ENCODE peak calls at places on chromosomes 11 and 22, in nine cellular contexts. F is fibroblast of lung, V is ovary, X is sigmoid colon, I is MM.1S, C is neural progenitor cell, U is IMR-90, B is pancreas, P is adrenal gland. S is an unnamed sample. For H3K4me1, the result is how much of the 10 kb centered on the place peaks cover.

GRCh38 chr22:37843746-37844089 is 416 bp downstream of the ANKRD54 start:
- DNase-seq in V (peak), I (peak), F (peak), C (no peak), U (peak), X (peak), B (no peak), P (no peak), S (no peak)

GRCh38 chr11:110349109-110349996 is 52.9 kb upstream of the RDX start:
- DNase-seq in C (peak), I (peak), V (no peak), X (no peak), B (no peak), P (peak), U (no peak), F (no peak), S (no peak)

GRCh38 chr11:12497431-12497830 is 120.1 kb downstream of the PARVA start:
- DNase-seq in X (no peak), I (no peak), B (no peak), U (no peak), F (no peak), C (no peak), P (no peak), V (no peak), S (no peak)

GRCh38 chr11:7691759-7692334 is 14.4 kb downstream of the OVCH2 start:
- DNase-seq in V (no peak), P (no peak), B (no peak), I (no peak), X (no peak), C (no peak), F (no peak), U (peak), S (no peak)

GRCh38 chr11:35911616-35912165 is 32.2 kb upstream of the LDLRAD3 start:
- DNase-seq in V (no peak), X (no peak), I (no peak), C (no peak), F (no peak), U (no peak), P (no peak), B (no peak), S (no peak)

GRCh38 chr11:290621-291231 is 1.8 kb downstream of the PGGHG start:
- DNase-seq in C (no peak), I (no peak), V (peak), X (peak), U (no peak), P (no peak), F (no peak), B (no peak), S (no peak)

GRCh38 chr11:94933225-94934130 is 39.9 kb downstream of the CWC15 start:
- DNase-seq in B (peak), F (peak), C (no peak), V (no peak), P (peak), X (peak), U (peak), I (no peak), S (no peak)

GRCh38 chr11:96014234-96014633 is 90.3 kb upstream of the MTMR2 start:
- DNase-seq in X (no peak), C (no peak), V (no peak), P (no peak), F (peak), U (peak), I (peak), B (no peak), S (peak)

GRCh38 chr22:50604256-50604580 is 3.6 kb downstream of the MAPK8IP2 start:
- DNase-seq in P (no peak), U (no peak), I (no peak), B (no peak), C (no peak), X (no peak), F (no peak), V (no peak), S (no peak)

GRCh38 chr11:120660024-120660565 is 148.5 kb downstream of the GRIK4 start:
- DNase-seq in F (peak), V (no peak), B (no peak), X (no peak), U (peak), C (peak), P (peak), I (no peak), S (peak)

GRCh38 chr11:71222318-71223080 is 29.9 kb downstream of the SHANK2 start:
- DNase-seq in P (no peak), U (no peak), X (peak), V (no peak), B (no peak), F (peak), C (no peak), I (no peak), S (no peak)

GRCh38 chr11:122095950-122096942 is 19.8 kb downstream of the BLID start:
- DNase-seq in V (no peak), I (no peak), U (peak), B (no peak), C (no peak), F (no peak), X (no peak), P (no peak), S (no peak)

GRCh38 chr11:63915961-63916836 is 765 bp downstream of the RCOR2 start:
- DNase-seq in C (peak), U (no peak), F (peak), I (no peak), X (no peak), P (peak), V (peak), B (peak), S (peak)

GRCh38 chr11:2100361-2101170 is 38.6 kb downstream of the IGF2 start:
- DNase-seq in V (peak), B (peak), F (no peak), U (no peak), I (no peak), X (peak), C (no peak), P (peak), S (no peak)

GRCh38 chr11:90213322-90213721 is 9.5 kb downstream of the CHORDC1 start:
- DNase-seq in I (no peak), B (no peak), U (no peak), P (no peak), C (no peak), F (no peak), X (no peak), V (no peak), S (no peak)

GRCh38 chr11:6926208-6927029 is at the start of gene ZNF215:
- DNase-seq in V (peak), U (peak), I (peak), C (peak), B (peak), X (peak), F (peak), P (peak), S (no peak)

GRCh38 chr11:117907276-117908110 is 21.7 kb downstream of the TMPRSS13 start:
- DNase-seq in F (peak), I (peak), X (peak), B (peak), C (peak), V (peak), P (peak), U (peak), S (no peak)

GRCh38 chr11:67372232-67372992 is 986 bp downstream of the CLCF1 start:
- DNase-seq in U (no peak), C (peak), B (no peak), X (peak), P (no peak), I (no peak), F (no peak), V (peak), S (no peak)

GRCh38 chr11:119195680-119196079 is 10.4 kb downstream of the NHERF4 start:
- DNase-seq in F (peak), C (peak), P (peak), V (no peak), X (no peak), I (no peak), B (peak), U (peak), S (no peak)

GRCh38 chr11:105466582-105467228 is 143.2 kb upstream of the GRIA4 start:
- DNase-seq in C (no peak), U (peak), B (no peak), X (no peak), P (no peak), F (peak), I (no peak), V (no peak), S (no peak)

GRCh38 chr11:12585861-12586260 is 88.4 kb upstream of the TEAD1 start:
- DNase-seq in C (no peak), I (no peak), U (no peak), F (peak), X (no peak), P (no peak), V (no peak), B (no peak), S (no peak)

GRCh38 chr22:27686534-27686933 is 115.0 kb downstream of the MN1 start:
- DNase-seq in B (peak), P (peak), F (peak), U (peak), I (no peak), C (no peak), X (peak), V (peak), S (no peak)

GRCh38 chr22:45594123-45594941 is 77.3 kb upstream of the ATXN10 start:
- DNase-seq in F (no peak), V (no peak), C (no peak), B (no peak), I (no peak), U (no peak), P (no peak), X (no peak), S (no peak)

GRCh38 chr11:82680252-82680651 is 53.4 kb downstream of the FAM181B start:
- DNase-seq in X (no peak), P (no peak), U (no peak), F (no peak), I (no peak), C (no peak), V (no peak), B (no peak), S (no peak)

GRCh38 chr11:76276773-76277155 is 70.5 kb upstream of the WNT11 start:
- DNase-seq in I (no peak), V (no peak), X (no peak), B (no peak), C (no peak), F (no peak), P (no peak), U (no peak), S (no peak)

GRCh38 chr11:2109541-2110019 is 29.6 kb downstream of the IGF2 start:
- DNase-seq in U (no peak), V (no peak), P (no peak), B (no peak), F (peak), C (no peak), I (no peak), X (no peak), S (no peak)

GRCh38 chr22:48721394-48721666 is 1106.3 kb downstream of the BRD1 start:
- DNase-seq in B (peak), C (no peak), X (peak), V (no peak), I (no peak), F (no peak), P (no peak), U (no peak), S (no peak)

GRCh38 chr11:12109591-12110196 is 696 bp upstream of the MICAL2 start:
- DNase-seq in U (no peak), F (no peak), C (no peak), X (no peak), I (no peak), B (no peak), V (no peak), P (no peak), S (peak)

GRCh38 chr11:117814766-117815261 is 9.7 kb downstream of the FXYD2 start:
- DNase-seq in F (no peak), I (peak), C (peak), B (peak), P (peak), V (no peak), X (peak), U (no peak), S (peak)

GRCh38 chr11:65907878-65908277 is 7.7 kb upstream of the FOSL1 start:
- DNase-seq in C (no peak), B (no peak), V (no peak), U (no peak), I (no peak), X (no peak), P (no peak), F (no peak), S (no peak)

GRCh38 chr11:82714346-82715174 is 19.1 kb downstream of the FAM181B start:
- DNase-seq in B (no peak), X (no peak), P (no peak), I (no peak), U (no peak), V (no peak), F (no peak), C (no peak), S (no peak)

GRCh38 chr11:68531129-68531693 is 70.7 kb downstream of the PPP6R3 start:
- DNase-seq in C (no peak), P (no peak), X (no peak), V (no peak), B (no peak), F (no peak), I (no peak), U (no peak), S (no peak)

GRCh38 chr22:33221566-33221965 is 163.4 kb upstream of the SYN3 start:
- DNase-seq in P (no peak), C (no peak), I (no peak), V (no peak), U (no peak), F (no peak), X (no peak), B (no peak), S (no peak)

GRCh38 chr11:120186799-120187591 is 23.8 kb upstream of the OAF start:
- DNase-seq in F (no peak), B (peak), C (no peak), U (peak), I (no peak), V (peak), X (peak), P (no peak), S (no peak)

GRCh38 chr11:85903406-85903805 is 48.2 kb downstream of the CCDC83 start:
- DNase-seq in U (no peak), C (no peak), I (no peak), B (no peak), X (no peak), F (no peak), V (no peak), P (no peak), S (no peak)

GRCh38 chr11:45056529-45056928 is 89.9 kb upstream of the PRDM11 start:
- DNase-seq in V (no peak), U (no peak), X (no peak), B (no peak), I (no peak), C (peak), F (no peak), P (no peak), S (no peak)

GRCh38 chr22:50399751-50400331 is 56.7 kb downstream of the PPP6R2 start:
- DNase-seq in U (no peak), B (peak), P (peak), C (peak), F (no peak), I (no peak), V (no peak), X (no peak), S (no peak)

DNA sequence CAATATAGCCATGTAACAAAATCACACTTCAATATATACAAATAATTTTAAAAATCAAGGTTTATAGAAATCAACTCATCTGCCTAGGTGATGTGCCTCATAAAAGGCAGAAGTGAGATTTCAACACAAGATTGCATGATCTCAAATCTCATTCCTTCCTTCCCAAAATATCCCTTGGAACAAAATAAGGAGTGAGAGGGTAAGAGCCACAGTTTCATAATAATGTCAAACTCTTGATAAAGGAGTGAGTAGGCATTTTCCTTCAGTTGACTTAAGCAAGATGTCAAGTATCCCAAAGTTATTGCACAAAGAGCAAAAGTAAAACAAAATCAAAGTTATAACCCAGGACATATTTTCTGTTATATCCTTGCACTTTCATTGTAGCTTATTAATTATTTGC is 81.3 kb downstream of the C22orf31 start:
- DNase-seq in B (no peak), C (no peak), I (no peak), V (no peak), U (no peak), X (no peak), F (no peak), P (no peak), S (no peak)
- H3K4me1 ChIP-seq in B (under half), C (half or more), I (under half), V (under half), U (under half), X (under half), F (under half), P (under half), S (under half)

GRCh38 chr11:47375546-47376085 is 2.7 kb downstream of the SPI1 start:
- DNase-seq in X (no peak), V (no peak), I (no peak), B (no peak), F (no peak), U (no peak), C (no peak), P (no peak), S (no peak)

GRCh38 chr11:47376543-47377371 is 1.6 kb downstream of the SPI1 start:
- DNase-seq in I (no peak), U (no peak), V (no peak), B (no peak), P (peak), X (no peak), F (no peak), C (no peak), S (no peak)

GRCh38 chr11:47377571-47378010 is 756 bp downstream of the SPI1 start:
- DNase-seq in B (no peak), P (no peak), X (no peak), F (no peak), V (no peak), C (no peak), U (no peak), I (no peak), S (no peak)

GRCh38 chr11:47375020-47375419 is 3.3 kb downstream of the SPI1 start:
- DNase-seq in X (no peak), V (no peak), C (no peak), B (no peak), F (no peak), I (no peak), P (no peak), U (no peak), S (no peak)

DNA sequence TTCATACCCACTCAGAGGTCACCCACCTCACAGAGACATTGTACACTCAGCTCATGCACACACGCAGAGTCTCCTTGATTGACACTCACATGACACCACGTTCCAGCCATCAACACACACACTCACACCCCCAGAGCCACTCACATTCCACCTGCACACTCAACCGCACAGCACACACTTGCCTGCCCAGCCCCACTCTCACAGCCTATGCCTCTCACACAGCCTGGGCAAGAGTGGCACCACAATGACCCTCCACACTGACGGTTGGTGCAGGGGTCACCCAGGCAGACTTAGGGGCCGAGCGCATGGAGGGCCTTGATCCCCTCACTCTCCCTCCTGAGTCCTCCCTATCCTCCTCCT is 2.2 kb downstream of the SPI1 start:
- DNase-seq in U (no peak), B (no peak), V (no peak), F (no peak), X (no peak), I (no peak), C (no peak), P (no peak), S (no peak)
- H3K4me3 ChIP-seq in U (no peak), B (no peak), V (no peak), F (no peak), X (peak), I (no peak), C (no peak), P (peak), S (no peak)

DNA sequence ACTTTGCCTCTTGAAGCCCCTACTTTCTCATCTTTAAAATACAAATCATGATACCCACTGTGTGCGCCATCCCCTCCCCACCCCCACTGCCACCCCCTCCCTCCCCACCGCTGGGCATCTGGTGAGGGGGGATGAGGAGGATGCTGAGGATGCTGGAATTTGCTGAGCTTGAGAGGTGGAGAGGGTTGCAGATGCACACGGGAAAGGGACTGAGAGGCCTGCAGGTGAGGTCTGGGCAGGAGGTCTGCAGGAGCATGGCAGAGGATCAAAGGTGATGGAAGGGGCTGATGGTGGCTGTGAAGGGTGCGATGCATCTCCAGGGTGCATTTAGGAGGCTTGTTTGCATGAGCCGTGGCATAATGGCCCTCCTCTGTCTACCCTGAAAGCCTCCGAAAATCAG is 7.6 kb upstream of the TBC1D22A start:
- DNase-seq in U (no peak), F (no peak), V (no peak), I (no peak), X (peak), P (no peak), C (no peak), B (no peak), S (no peak)
- H3K27ac ChIP-seq in U (peak), F (peak), V (no peak), I (no peak), X (peak), P (no peak), C (no peak), B (peak), S (no peak)

DNA sequence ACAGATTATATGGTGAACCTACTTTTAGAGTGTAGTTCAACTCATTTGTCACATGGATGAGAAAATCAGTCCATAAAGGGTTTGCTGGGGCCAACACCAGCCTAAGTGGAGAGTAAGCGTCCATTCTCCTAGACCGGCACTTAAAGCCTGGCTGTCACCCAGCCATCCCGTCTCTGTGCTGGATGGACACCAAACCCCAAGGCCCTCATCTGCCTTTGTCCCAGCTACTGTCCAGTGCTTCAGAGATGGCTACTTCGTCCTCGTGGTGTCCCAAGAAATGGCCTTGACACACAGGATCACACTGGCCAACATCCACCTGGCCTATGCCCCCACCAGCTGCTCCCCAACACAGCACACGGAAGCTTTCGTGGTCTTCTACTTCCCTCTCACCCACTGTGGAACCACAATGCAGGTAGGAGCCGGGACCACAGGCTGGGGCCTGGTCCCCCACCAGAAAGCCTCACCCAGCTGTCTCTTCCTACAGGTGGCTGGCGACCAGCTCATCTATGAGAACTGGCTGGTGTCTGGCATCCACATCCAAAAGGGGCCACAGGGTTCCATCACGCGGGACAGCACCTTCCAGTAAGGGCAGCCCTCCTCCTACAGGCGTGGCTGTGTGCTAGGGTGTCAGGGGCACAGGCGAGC is 3.5 kb downstream of the ZP1 start:
- DNase-seq in I (peak), B (no peak), V (no peak), C (no peak), P (no peak), X (peak), F (no peak), U (no peak), S (no peak)
- H3K4me1 ChIP-seq in I (half or more), B (under half), V (under half), C (under half), P (under half), X (under half), F (under half), U (under half), S (under half)

GRCh38 chr22:31647516-31647915 is 14.5 kb downstream of the PISD start:
- DNase-seq in X (no peak), F (peak), U (peak), I (no peak), V (no peak), C (no peak), B (no peak), P (no peak), S (no peak)
- H3K4me3 ChIP-seq in X (no peak), F (no peak), U (no peak), I (no peak), V (no peak), C (no peak), B (no peak), P (no peak), S (no peak)

DNA sequence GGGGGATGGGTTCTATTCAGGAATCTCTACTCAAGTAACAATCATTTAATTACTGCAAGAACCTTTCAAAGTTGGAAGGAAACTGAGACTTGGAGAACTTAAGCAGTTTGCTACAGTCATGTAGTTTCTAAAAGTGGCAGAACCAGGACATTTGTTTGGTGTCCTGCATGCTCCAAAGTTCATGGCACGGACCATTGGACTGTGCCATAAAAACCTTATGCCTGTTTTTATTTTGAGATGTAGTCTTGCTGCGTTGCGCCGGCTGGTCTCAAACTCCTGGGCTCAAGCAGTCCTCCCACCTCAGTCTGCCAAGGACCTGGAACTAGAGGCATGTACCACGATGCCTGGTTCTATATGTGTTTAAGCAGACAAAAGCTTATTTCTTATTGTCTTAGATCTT is 18.6 kb upstream of the AIFM3 start:
- DNase-seq in V (no peak), B (no peak), F (no peak), P (no peak), C (no peak), X (no peak), I (no peak), U (no peak), S (no peak)
- H3K27ac ChIP-seq in V (no peak), B (no peak), F (no peak), P (no peak), C (no peak), X (no peak), I (no peak), U (no peak), S (no peak)

S was measured in naive thymus-derived CD4-positive, alpha-beta T cell.